ENCODE peak calls at places on chromosome 19, in eight cellular contexts. One of them, this sample, is unnamed.

GRCh38 chr19:19420570-19421301 is 15.3 kb downstream of the GATAD2A start:
- DNase-seq in stimulated activated CD8-positive, alpha-beta memory T cell treated with anti-CD3 and anti-CD28 coated beads, Interleukin-4, amount 100 ng/mL, for 1 hour: no peak
- DNase-seq in neural progenitor cell: no peak
- DNase-seq in non-pigmented ciliary epithelial cell: no peak
- DNase-seq in activated T-helper 1 cell treated with anti-CD3 and anti-CD28 coated beads, Interleukin-12 subunit alpha, Interleukin-12 subunit beta, Interleukin-2, Interleukin-4 antibody, amounts not matched to agents 30 ng/mL and 10 ng/mL and 1 ng/mL, durations not matched to agents 14 hours and 24 hours and 36 hours: no peak
- DNase-seq in HEK293T: no peak
- DNase-seq in NCI-H1092: no peak
- DNase-seq in activated CD4-positive, alpha-beta T cell treated with anti-CD3 and anti-CD28 coated beads, Interleukin-2, amount 50 U/mL, for 4 hours: no peak
- DNase-seq in this sample: no peak

GRCh38 chr19:16627194-16627927 is 643 bp downstream of the MED26 start:
- DNase-seq in stimulated activated CD8-positive, alpha-beta memory T cell treated with anti-CD3 and anti-CD28 coated beads, Interleukin-4, amount 100 ng/mL, for 1 hour: peak
- DNase-seq in neural progenitor cell: peak
- DNase-seq in non-pigmented ciliary epithelial cell: no peak
- DNase-seq in activated T-helper 1 cell treated with anti-CD3 and anti-CD28 coated beads, Interleukin-12 subunit alpha, Interleukin-12 subunit beta, Interleukin-2, Interleukin-4 antibody, amounts not matched to agents 30 ng/mL and 10 ng/mL and 1 ng/mL, durations not matched to agents 14 hours and 24 hours and 36 hours: no peak
- DNase-seq in HEK293T: no peak
- DNase-seq in NCI-H1092: no peak
- DNase-seq in activated CD4-positive, alpha-beta T cell treated with anti-CD3 and anti-CD28 coated beads, Interleukin-2, amount 50 U/mL, for 4 hours: no peak
- DNase-seq in this sample: peak

GRCh38 chr19:10352764-10353671 is 13.6 kb upstream of the ICAM3 start:
- DNase-seq in stimulated activated CD8-positive, alpha-beta memory T cell treated with anti-CD3 and anti-CD28 coated beads, Interleukin-4, amount 100 ng/mL, for 1 hour: no peak
- DNase-seq in neural progenitor cell: peak
- DNase-seq in non-pigmented ciliary epithelial cell: no peak
- DNase-seq in activated T-helper 1 cell treated with anti-CD3 and anti-CD28 coated beads, Interleukin-12 subunit alpha, Interleukin-12 subunit beta, Interleukin-2, Interleukin-4 antibody, amounts not matched to agents 30 ng/mL and 10 ng/mL and 1 ng/mL, durations not matched to agents 14 hours and 24 hours and 36 hours: no peak
- DNase-seq in HEK293T: no peak
- DNase-seq in NCI-H1092: no peak
- DNase-seq in activated CD4-positive, alpha-beta T cell treated with anti-CD3 and anti-CD28 coated beads, Interleukin-2, amount 50 U/mL, for 4 hours: no peak
- DNase-seq in this sample: peak

GRCh38 chr19:1657632-1658445 is 5.4 kb upstream of the TCF3 start:
- DNase-seq in stimulated activated CD8-positive, alpha-beta memory T cell treated with anti-CD3 and anti-CD28 coated beads, Interleukin-4, amount 100 ng/mL, for 1 hour: no peak
- DNase-seq in neural progenitor cell: no peak
- DNase-seq in non-pigmented ciliary epithelial cell: no peak
- DNase-seq in activated T-helper 1 cell treated with anti-CD3 and anti-CD28 coated beads, Interleukin-12 subunit alpha, Interleukin-12 subunit beta, Interleukin-2, Interleukin-4 antibody, amounts not matched to agents 30 ng/mL and 10 ng/mL and 1 ng/mL, durations not matched to agents 14 hours and 24 hours and 36 hours: no peak
- DNase-seq in HEK293T: no peak
- DNase-seq in NCI-H1092: no peak
- DNase-seq in activated CD4-positive, alpha-beta T cell treated with anti-CD3 and anti-CD28 coated beads, Interleukin-2, amount 50 U/mL, for 4 hours: no peak
- DNase-seq in this sample: no peak

GRCh38 chr19:34675919-34676318 is 1.0 kb downstream of the SCGB2B2 start:
- DNase-seq in stimulated activated CD8-positive, alpha-beta memory T cell treated with anti-CD3 and anti-CD28 coated beads, Interleukin-4, amount 100 ng/mL, for 1 hour: no peak
- DNase-seq in neural progenitor cell: no peak
- DNase-seq in non-pigmented ciliary epithelial cell: no peak
- DNase-seq in activated T-helper 1 cell treated with anti-CD3 and anti-CD28 coated beads, Interleukin-12 subunit alpha, Interleukin-12 subunit beta, Interleukin-2, Interleukin-4 antibody, amounts not matched to agents 30 ng/mL and 10 ng/mL and 1 ng/mL, durations not matched to agents 14 hours and 24 hours and 36 hours: no peak
- DNase-seq in HEK293T: no peak
- DNase-seq in NCI-H1092: no peak
- DNase-seq in activated CD4-positive, alpha-beta T cell treated with anti-CD3 and anti-CD28 coated beads, Interleukin-2, amount 50 U/mL, for 4 hours: no peak
- DNase-seq in this sample: no peak

GRCh38 chr19:17195106-17195505 is 20.1 kb upstream of the USE1 start:
- DNase-seq in stimulated activated CD8-positive, alpha-beta memory T cell treated with anti-CD3 and anti-CD28 coated beads, Interleukin-4, amount 100 ng/mL, for 1 hour: no peak
- DNase-seq in neural progenitor cell: no peak
- DNase-seq in non-pigmented ciliary epithelial cell: no peak
- DNase-seq in activated T-helper 1 cell treated with anti-CD3 and anti-CD28 coated beads, Interleukin-12 subunit alpha, Interleukin-12 subunit beta, Interleukin-2, Interleukin-4 antibody, amounts not matched to agents 30 ng/mL and 10 ng/mL and 1 ng/mL, durations not matched to agents 14 hours and 24 hours and 36 hours: no peak
- DNase-seq in HEK293T: no peak
- DNase-seq in NCI-H1092: no peak
- DNase-seq in activated CD4-positive, alpha-beta T cell treated with anti-CD3 and anti-CD28 coated beads, Interleukin-2, amount 50 U/mL, for 4 hours: no peak
- DNase-seq in this sample: no peak

GRCh38 chr19:1855040-1855827 is 7.0 kb upstream of the REXO1 start:
- DNase-seq in stimulated activated CD8-positive, alpha-beta memory T cell treated with anti-CD3 and anti-CD28 coated beads, Interleukin-4, amount 100 ng/mL, for 1 hour: peak
- DNase-seq in neural progenitor cell: peak
- DNase-seq in non-pigmented ciliary epithelial cell: no peak
- DNase-seq in activated T-helper 1 cell treated with anti-CD3 and anti-CD28 coated beads, Interleukin-12 subunit alpha, Interleukin-12 subunit beta, Interleukin-2, Interleukin-4 antibody, amounts not matched to agents 30 ng/mL and 10 ng/mL and 1 ng/mL, durations not matched to agents 14 hours and 24 hours and 36 hours: peak
- DNase-seq in HEK293T: peak
- DNase-seq in NCI-H1092: no peak
- DNase-seq in activated CD4-positive, alpha-beta T cell treated with anti-CD3 and anti-CD28 coated beads, Interleukin-2, amount 50 U/mL, for 4 hours: peak
- DNase-seq in this sample: peak

GRCh38 chr19:399370-399769 is 9.6 kb downstream of the C2CD4C start:
- DNase-seq in stimulated activated CD8-positive, alpha-beta memory T cell treated with anti-CD3 and anti-CD28 coated beads, Interleukin-4, amount 100 ng/mL, for 1 hour: no peak
- DNase-seq in neural progenitor cell: no peak
- DNase-seq in non-pigmented ciliary epithelial cell: no peak
- DNase-seq in activated T-helper 1 cell treated with anti-CD3 and anti-CD28 coated beads, Interleukin-12 subunit alpha, Interleukin-12 subunit beta, Interleukin-2, Interleukin-4 antibody, amounts not matched to agents 30 ng/mL and 10 ng/mL and 1 ng/mL, durations not matched to agents 14 hours and 24 hours and 36 hours: no peak
- DNase-seq in HEK293T: no peak
- DNase-seq in NCI-H1092: no peak
- DNase-seq in activated CD4-positive, alpha-beta T cell treated with anti-CD3 and anti-CD28 coated beads, Interleukin-2, amount 50 U/mL, for 4 hours: no peak
- DNase-seq in this sample: no peak

GRCh38 chr19:10113964-10114650 is 2.6 kb downstream of the P2RY11 start:
- DNase-seq in stimulated activated CD8-positive, alpha-beta memory T cell treated with anti-CD3 and anti-CD28 coated beads, Interleukin-4, amount 100 ng/mL, for 1 hour: no peak
- DNase-seq in neural progenitor cell: no peak
- DNase-seq in non-pigmented ciliary epithelial cell: no peak
- DNase-seq in activated T-helper 1 cell treated with anti-CD3 and anti-CD28 coated beads, Interleukin-12 subunit alpha, Interleukin-12 subunit beta, Interleukin-2, Interleukin-4 antibody, amounts not matched to agents 30 ng/mL and 10 ng/mL and 1 ng/mL, durations not matched to agents 14 hours and 24 hours and 36 hours: no peak
- DNase-seq in HEK293T: no peak
- DNase-seq in NCI-H1092: no peak
- DNase-seq in activated CD4-positive, alpha-beta T cell treated with anti-CD3 and anti-CD28 coated beads, Interleukin-2, amount 50 U/mL, for 4 hours: no peak
- DNase-seq in this sample: peak

GRCh38 chr19:5452594-5453565 is 2.3 kb upstream of the ZNRF4 start:
- DNase-seq in stimulated activated CD8-positive, alpha-beta memory T cell treated with anti-CD3 and anti-CD28 coated beads, Interleukin-4, amount 100 ng/mL, for 1 hour: no peak
- DNase-seq in neural progenitor cell: peak
- DNase-seq in non-pigmented ciliary epithelial cell: no peak
- DNase-seq in activated T-helper 1 cell treated with anti-CD3 and anti-CD28 coated beads, Interleukin-12 subunit alpha, Interleukin-12 subunit beta, Interleukin-2, Interleukin-4 antibody, amounts not matched to agents 30 ng/mL and 10 ng/mL and 1 ng/mL, durations not matched to agents 14 hours and 24 hours and 36 hours: no peak
- DNase-seq in HEK293T: peak
- DNase-seq in NCI-H1092: no peak
- DNase-seq in activated CD4-positive, alpha-beta T cell treated with anti-CD3 and anti-CD28 coated beads, Interleukin-2, amount 50 U/mL, for 4 hours: no peak
- DNase-seq in this sample: peak

GRCh38 chr19:13025819-13026477 is 30.7 kb downstream of the NFIX start:
- DNase-seq in stimulated activated CD8-positive, alpha-beta memory T cell treated with anti-CD3 and anti-CD28 coated beads, Interleukin-4, amount 100 ng/mL, for 1 hour: no peak
- DNase-seq in neural progenitor cell: no peak
- DNase-seq in non-pigmented ciliary epithelial cell: no peak
- DNase-seq in activated T-helper 1 cell treated with anti-CD3 and anti-CD28 coated beads, Interleukin-12 subunit alpha, Interleukin-12 subunit beta, Interleukin-2, Interleukin-4 antibody, amounts not matched to agents 30 ng/mL and 10 ng/mL and 1 ng/mL, durations not matched to agents 14 hours and 24 hours and 36 hours: no peak
- DNase-seq in HEK293T: no peak
- DNase-seq in NCI-H1092: no peak
- DNase-seq in activated CD4-positive, alpha-beta T cell treated with anti-CD3 and anti-CD28 coated beads, Interleukin-2, amount 50 U/mL, for 4 hours: no peak
- DNase-seq in this sample: no peak

GRCh38 chr19:43777163-43777700 is 3.5 kb downstream of the KCNN4 start:
- DNase-seq in stimulated activated CD8-positive, alpha-beta memory T cell treated with anti-CD3 and anti-CD28 coated beads, Interleukin-4, amount 100 ng/mL, for 1 hour: no peak
- DNase-seq in neural progenitor cell: no peak
- DNase-seq in non-pigmented ciliary epithelial cell: no peak
- DNase-seq in activated T-helper 1 cell treated with anti-CD3 and anti-CD28 coated beads, Interleukin-12 subunit alpha, Interleukin-12 subunit beta, Interleukin-2, Interleukin-4 antibody, amounts not matched to agents 30 ng/mL and 10 ng/mL and 1 ng/mL, durations not matched to agents 14 hours and 24 hours and 36 hours: no peak
- DNase-seq in HEK293T: no peak
- DNase-seq in NCI-H1092: no peak
- DNase-seq in activated CD4-positive, alpha-beta T cell treated with anti-CD3 and anti-CD28 coated beads, Interleukin-2, amount 50 U/mL, for 4 hours: no peak
- DNase-seq in this sample: no peak

GRCh38 chr19:18809149-18809978 is 18.3 kb upstream of the COMP start:
- DNase-seq in stimulated activated CD8-positive, alpha-beta memory T cell treated with anti-CD3 and anti-CD28 coated beads, Interleukin-4, amount 100 ng/mL, for 1 hour: no peak
- DNase-seq in neural progenitor cell: no peak
- DNase-seq in non-pigmented ciliary epithelial cell: peak
- DNase-seq in activated T-helper 1 cell treated with anti-CD3 and anti-CD28 coated beads, Interleukin-12 subunit alpha, Interleukin-12 subunit beta, Interleukin-2, Interleukin-4 antibody, amounts not matched to agents 30 ng/mL and 10 ng/mL and 1 ng/mL, durations not matched to agents 14 hours and 24 hours and 36 hours: no peak
- DNase-seq in HEK293T: no peak
- DNase-seq in NCI-H1092: no peak
- DNase-seq in activated CD4-positive, alpha-beta T cell treated with anti-CD3 and anti-CD28 coated beads, Interleukin-2, amount 50 U/mL, for 4 hours: no peak
- DNase-seq in this sample: no peak

GRCh38 chr19:4224470-4224869 is 4.9 kb upstream of the EBI3 start:
- DNase-seq in stimulated activated CD8-positive, alpha-beta memory T cell treated with anti-CD3 and anti-CD28 coated beads, Interleukin-4, amount 100 ng/mL, for 1 hour: no peak
- DNase-seq in neural progenitor cell: no peak
- DNase-seq in non-pigmented ciliary epithelial cell: no peak
- DNase-seq in activated T-helper 1 cell treated with anti-CD3 and anti-CD28 coated beads, Interleukin-12 subunit alpha, Interleukin-12 subunit beta, Interleukin-2, Interleukin-4 antibody, amounts not matched to agents 30 ng/mL and 10 ng/mL and 1 ng/mL, durations not matched to agents 14 hours and 24 hours and 36 hours: no peak
- DNase-seq in HEK293T: peak
- DNase-seq in NCI-H1092: no peak
- DNase-seq in activated CD4-positive, alpha-beta T cell treated with anti-CD3 and anti-CD28 coated beads, Interleukin-2, amount 50 U/mL, for 4 hours: no peak
- DNase-seq in this sample: no peak

GRCh38 chr19:54247106-54247930 is 4.7 kb upstream of the LILRA6 start:
- DNase-seq in stimulated activated CD8-positive, alpha-beta memory T cell treated with anti-CD3 and anti-CD28 coated beads, Interleukin-4, amount 100 ng/mL, for 1 hour: no peak
- DNase-seq in neural progenitor cell: no peak
- DNase-seq in non-pigmented ciliary epithelial cell: no peak
- DNase-seq in activated T-helper 1 cell treated with anti-CD3 and anti-CD28 coated beads, Interleukin-12 subunit alpha, Interleukin-12 subunit beta, Interleukin-2, Interleukin-4 antibody, amounts not matched to agents 30 ng/mL and 10 ng/mL and 1 ng/mL, durations not matched to agents 14 hours and 24 hours and 36 hours: no peak
- DNase-seq in HEK293T: no peak
- DNase-seq in NCI-H1092: no peak
- DNase-seq in activated CD4-positive, alpha-beta T cell treated with anti-CD3 and anti-CD28 coated beads, Interleukin-2, amount 50 U/mL, for 4 hours: no peak
- DNase-seq in this sample: no peak

GRCh38 chr19:39937094-39937493 is 2.7 kb upstream of the FCGBP start:
- DNase-seq in stimulated activated CD8-positive, alpha-beta memory T cell treated with anti-CD3 and anti-CD28 coated beads, Interleukin-4, amount 100 ng/mL, for 1 hour: no peak
- DNase-seq in neural progenitor cell: no peak
- DNase-seq in non-pigmented ciliary epithelial cell: no peak
- DNase-seq in activated T-helper 1 cell treated with anti-CD3 and anti-CD28 coated beads, Interleukin-12 subunit alpha, Interleukin-12 subunit beta, Interleukin-2, Interleukin-4 antibody, amounts not matched to agents 30 ng/mL and 10 ng/mL and 1 ng/mL, durations not matched to agents 14 hours and 24 hours and 36 hours: peak
- DNase-seq in HEK293T: no peak
- DNase-seq in NCI-H1092: no peak
- DNase-seq in activated CD4-positive, alpha-beta T cell treated with anti-CD3 and anti-CD28 coated beads, Interleukin-2, amount 50 U/mL, for 4 hours: peak
- DNase-seq in this sample: no peak

GRCh38 chr19:42334697-42335373 is 9.4 kb downstream of the MEGF8 start:
- DNase-seq in stimulated activated CD8-positive, alpha-beta memory T cell treated with anti-CD3 and anti-CD28 coated beads, Interleukin-4, amount 100 ng/mL, for 1 hour: no peak
- DNase-seq in neural progenitor cell: no peak
- DNase-seq in non-pigmented ciliary epithelial cell: no peak
- DNase-seq in activated T-helper 1 cell treated with anti-CD3 and anti-CD28 coated beads, Interleukin-12 subunit alpha, Interleukin-12 subunit beta, Interleukin-2, Interleukin-4 antibody, amounts not matched to agents 30 ng/mL and 10 ng/mL and 1 ng/mL, durations not matched to agents 14 hours and 24 hours and 36 hours: no peak
- DNase-seq in HEK293T: no peak
- DNase-seq in NCI-H1092: no peak
- DNase-seq in activated CD4-positive, alpha-beta T cell treated with anti-CD3 and anti-CD28 coated beads, Interleukin-2, amount 50 U/mL, for 4 hours: no peak
- DNase-seq in this sample: no peak

GRCh38 chr19:13757805-13758772 is 6.2 kb upstream of the MRI1 start:
- DNase-seq in stimulated activated CD8-positive, alpha-beta memory T cell treated with anti-CD3 and anti-CD28 coated beads, Interleukin-4, amount 100 ng/mL, for 1 hour: no peak
- DNase-seq in neural progenitor cell: no peak
- DNase-seq in non-pigmented ciliary epithelial cell: no peak
- DNase-seq in activated T-helper 1 cell treated with anti-CD3 and anti-CD28 coated beads, Interleukin-12 subunit alpha, Interleukin-12 subunit beta, Interleukin-2, Interleukin-4 antibody, amounts not matched to agents 30 ng/mL and 10 ng/mL and 1 ng/mL, durations not matched to agents 14 hours and 24 hours and 36 hours: no peak
- DNase-seq in HEK293T: no peak
- DNase-seq in NCI-H1092: no peak
- DNase-seq in activated CD4-positive, alpha-beta T cell treated with anti-CD3 and anti-CD28 coated beads, Interleukin-2, amount 50 U/mL, for 4 hours: no peak
- DNase-seq in this sample: no peak

GRCh38 chr19:35657904-35658700 is 8.2 kb upstream of the UPK1A start:
- DNase-seq in stimulated activated CD8-positive, alpha-beta memory T cell treated with anti-CD3 and anti-CD28 coated beads, Interleukin-4, amount 100 ng/mL, for 1 hour: no peak
- DNase-seq in neural progenitor cell: no peak
- DNase-seq in non-pigmented ciliary epithelial cell: no peak
- DNase-seq in activated T-helper 1 cell treated with anti-CD3 and anti-CD28 coated beads, Interleukin-12 subunit alpha, Interleukin-12 subunit beta, Interleukin-2, Interleukin-4 antibody, amounts not matched to agents 30 ng/mL and 10 ng/mL and 1 ng/mL, durations not matched to agents 14 hours and 24 hours and 36 hours: no peak
- DNase-seq in HEK293T: no peak
- DNase-seq in NCI-H1092: no peak
- DNase-seq in activated CD4-positive, alpha-beta T cell treated with anti-CD3 and anti-CD28 coated beads, Interleukin-2, amount 50 U/mL, for 4 hours: no peak
- DNase-seq in this sample: no peak

GRCh38 chr19:53898680-53899341 is 10.3 kb upstream of the CACNG7 start:
- DNase-seq in stimulated activated CD8-positive, alpha-beta memory T cell treated with anti-CD3 and anti-CD28 coated beads, Interleukin-4, amount 100 ng/mL, for 1 hour: no peak
- DNase-seq in neural progenitor cell: peak
- DNase-seq in non-pigmented ciliary epithelial cell: no peak
- DNase-seq in activated T-helper 1 cell treated with anti-CD3 and anti-CD28 coated beads, Interleukin-12 subunit alpha, Interleukin-12 subunit beta, Interleukin-2, Interleukin-4 antibody, amounts not matched to agents 30 ng/mL and 10 ng/mL and 1 ng/mL, durations not matched to agents 14 hours and 24 hours and 36 hours: no peak
- DNase-seq in HEK293T: peak
- DNase-seq in NCI-H1092: no peak
- DNase-seq in activated CD4-positive, alpha-beta T cell treated with anti-CD3 and anti-CD28 coated beads, Interleukin-2, amount 50 U/mL, for 4 hours: no peak
- DNase-seq in this sample: peak

GRCh38 chr19:39413269-39413902 is 917 bp downstream of the PLEKHG2 start:
- DNase-seq in stimulated activated CD8-positive, alpha-beta memory T cell treated with anti-CD3 and anti-CD28 coated beads, Interleukin-4, amount 100 ng/mL, for 1 hour: no peak
- DNase-seq in neural progenitor cell: peak
- DNase-seq in non-pigmented ciliary epithelial cell: no peak
- DNase-seq in activated T-helper 1 cell treated with anti-CD3 and anti-CD28 coated beads, Interleukin-12 subunit alpha, Interleukin-12 subunit beta, Interleukin-2, Interleukin-4 antibody, amounts not matched to agents 30 ng/mL and 10 ng/mL and 1 ng/mL, durations not matched to agents 14 hours and 24 hours and 36 hours: no peak
- DNase-seq in HEK293T: no peak
- DNase-seq in NCI-H1092: no peak
- DNase-seq in activated CD4-positive, alpha-beta T cell treated with anti-CD3 and anti-CD28 coated beads, Interleukin-2, amount 50 U/mL, for 4 hours: no peak
- DNase-seq in this sample: no peak

GRCh38 chr19:48169585-48169973 is 565 bp downstream of the LIG1 start:
- DNase-seq in stimulated activated CD8-positive, alpha-beta memory T cell treated with anti-CD3 and anti-CD28 coated beads, Interleukin-4, amount 100 ng/mL, for 1 hour: peak
- DNase-seq in neural progenitor cell: peak
- DNase-seq in non-pigmented ciliary epithelial cell: no peak
- DNase-seq in activated T-helper 1 cell treated with anti-CD3 and anti-CD28 coated beads, Interleukin-12 subunit alpha, Interleukin-12 subunit beta, Interleukin-2, Interleukin-4 antibody, amounts not matched to agents 30 ng/mL and 10 ng/mL and 1 ng/mL, durations not matched to agents 14 hours and 24 hours and 36 hours: peak
- DNase-seq in HEK293T: peak
- DNase-seq in NCI-H1092: peak
- DNase-seq in activated CD4-positive, alpha-beta T cell treated with anti-CD3 and anti-CD28 coated beads, Interleukin-2, amount 50 U/mL, for 4 hours: peak
- DNase-seq in this sample: peak

GRCh38 chr19:48458016-48458415 is 2.6 kb downstream of the KCNJ14 start:
- DNase-seq in stimulated activated CD8-positive, alpha-beta memory T cell treated with anti-CD3 and anti-CD28 coated beads, Interleukin-4, amount 100 ng/mL, for 1 hour: no peak
- DNase-seq in neural progenitor cell: no peak
- DNase-seq in non-pigmented ciliary epithelial cell: no peak
- DNase-seq in activated T-helper 1 cell treated with anti-CD3 and anti-CD28 coated beads, Interleukin-12 subunit alpha, Interleukin-12 subunit beta, Interleukin-2, Interleukin-4 antibody, amounts not matched to agents 30 ng/mL and 10 ng/mL and 1 ng/mL, durations not matched to agents 14 hours and 24 hours and 36 hours: no peak
- DNase-seq in HEK293T: no peak
- DNase-seq in NCI-H1092: no peak
- DNase-seq in activated CD4-positive, alpha-beta T cell treated with anti-CD3 and anti-CD28 coated beads, Interleukin-2, amount 50 U/mL, for 4 hours: no peak
- DNase-seq in this sample: no peak

GRCh38 chr19:47093254-47093653 is 20.3 kb downstream of the ZC3H4 start:
- DNase-seq in stimulated activated CD8-positive, alpha-beta memory T cell treated with anti-CD3 and anti-CD28 coated beads, Interleukin-4, amount 100 ng/mL, for 1 hour: no peak
- DNase-seq in neural progenitor cell: no peak
- DNase-seq in non-pigmented ciliary epithelial cell: no peak
- DNase-seq in activated T-helper 1 cell treated with anti-CD3 and anti-CD28 coated beads, Interleukin-12 subunit alpha, Interleukin-12 subunit beta, Interleukin-2, Interleukin-4 antibody, amounts not matched to agents 30 ng/mL and 10 ng/mL and 1 ng/mL, durations not matched to agents 14 hours and 24 hours and 36 hours: peak
- DNase-seq in HEK293T: no peak
- DNase-seq in NCI-H1092: no peak
- DNase-seq in activated CD4-positive, alpha-beta T cell treated with anti-CD3 and anti-CD28 coated beads, Interleukin-2, amount 50 U/mL, for 4 hours: no peak
- DNase-seq in this sample: no peak

GRCh38 chr19:12095111-12095790 is 30.7 kb downstream of the ZNF844 start:
- DNase-seq in stimulated activated CD8-positive, alpha-beta memory T cell treated with anti-CD3 and anti-CD28 coated beads, Interleukin-4, amount 100 ng/mL, for 1 hour: no peak
- DNase-seq in neural progenitor cell: no peak
- DNase-seq in non-pigmented ciliary epithelial cell: no peak
- DNase-seq in activated T-helper 1 cell treated with anti-CD3 and anti-CD28 coated beads, Interleukin-12 subunit alpha, Interleukin-12 subunit beta, Interleukin-2, Interleukin-4 antibody, amounts not matched to agents 30 ng/mL and 10 ng/mL and 1 ng/mL, durations not matched to agents 14 hours and 24 hours and 36 hours: no peak
- DNase-seq in HEK293T: no peak
- DNase-seq in NCI-H1092: no peak
- DNase-seq in activated CD4-positive, alpha-beta T cell treated with anti-CD3 and anti-CD28 coated beads, Interleukin-2, amount 50 U/mL, for 4 hours: no peak
- DNase-seq in this sample: no peak

GRCh38 chr19:54380897-54381296 is 16.2 kb upstream of the LAIR1 start:
- DNase-seq in stimulated activated CD8-positive, alpha-beta memory T cell treated with anti-CD3 and anti-CD28 coated beads, Interleukin-4, amount 100 ng/mL, for 1 hour: no peak
- DNase-seq in neural progenitor cell: no peak
- DNase-seq in non-pigmented ciliary epithelial cell: no peak
- DNase-seq in activated T-helper 1 cell treated with anti-CD3 and anti-CD28 coated beads, Interleukin-12 subunit alpha, Interleukin-12 subunit beta, Interleukin-2, Interleukin-4 antibody, amounts not matched to agents 30 ng/mL and 10 ng/mL and 1 ng/mL, durations not matched to agents 14 hours and 24 hours and 36 hours: no peak
- DNase-seq in HEK293T: no peak
- DNase-seq in NCI-H1092: no peak
- DNase-seq in activated CD4-positive, alpha-beta T cell treated with anti-CD3 and anti-CD28 coated beads, Interleukin-2, amount 50 U/mL, for 4 hours: no peak
- DNase-seq in this sample: no peak